ENCODE peak calls at places on chromosomes 2 and 18, in four cellular contexts. One of them, this sample, is unnamed.

GRCh38 chr2:175111200-175111657 is 56.8 kb downstream of the ATF2 start:
- DNase-seq in stomach: no peak
- DNase-seq in H9: no peak
- DNase-seq in CD8-positive, alpha-beta T cell: no peak
- DNase-seq in this sample: no peak

GRCh38 chr2:150621800-150622199 is 134.3 kb upstream of the RND3 start:
- DNase-seq in stomach: no peak
- DNase-seq in H9: no peak
- DNase-seq in CD8-positive, alpha-beta T cell: no peak
- DNase-seq in this sample: no peak

GRCh38 chr2:217617496-217618085 is 385.2 kb downstream of the TNS1 start:
- DNase-seq in stomach: no peak
- DNase-seq in H9: no peak
- DNase-seq in CD8-positive, alpha-beta T cell: no peak
- DNase-seq in this sample: no peak

GRCh38 chr2:203533696-203534471 is 1.2 kb downstream of the RAPH1 start:
- DNase-seq in stomach: no peak
- DNase-seq in H9: no peak
- DNase-seq in CD8-positive, alpha-beta T cell: peak
- DNase-seq in this sample: no peak

GRCh38 chr2:23132000-23132399 is 253.0 kb upstream of the KLHL29 start:
- DNase-seq in stomach: no peak
- DNase-seq in H9: no peak
- DNase-seq in CD8-positive, alpha-beta T cell: no peak
- DNase-seq in this sample: no peak

GRCh38 chr2:226837334-226837733 is 1.5 kb downstream of the RHBDD1 start:
- DNase-seq in stomach: no peak
- DNase-seq in H9: no peak
- DNase-seq in CD8-positive, alpha-beta T cell: no peak
- DNase-seq in this sample: no peak

GRCh38 chr2:223759569-223760430 is 77.6 kb downstream of the AP1S3 start:
- DNase-seq in stomach: no peak
- DNase-seq in H9: no peak
- DNase-seq in CD8-positive, alpha-beta T cell: no peak
- DNase-seq in this sample: no peak

GRCh38 chr2:86393521-86394490 is 47.4 kb upstream of the KDM3A start:
- DNase-seq in stomach: peak
- DNase-seq in H9: no peak
- DNase-seq in CD8-positive, alpha-beta T cell: no peak
- DNase-seq in this sample: no peak

GRCh38 chr2:179802483-179802882 is 58.9 kb downstream of the ZNF385B start:
- DNase-seq in stomach: no peak
- DNase-seq in H9: no peak
- DNase-seq in CD8-positive, alpha-beta T cell: no peak
- DNase-seq in this sample: no peak

DNA sequence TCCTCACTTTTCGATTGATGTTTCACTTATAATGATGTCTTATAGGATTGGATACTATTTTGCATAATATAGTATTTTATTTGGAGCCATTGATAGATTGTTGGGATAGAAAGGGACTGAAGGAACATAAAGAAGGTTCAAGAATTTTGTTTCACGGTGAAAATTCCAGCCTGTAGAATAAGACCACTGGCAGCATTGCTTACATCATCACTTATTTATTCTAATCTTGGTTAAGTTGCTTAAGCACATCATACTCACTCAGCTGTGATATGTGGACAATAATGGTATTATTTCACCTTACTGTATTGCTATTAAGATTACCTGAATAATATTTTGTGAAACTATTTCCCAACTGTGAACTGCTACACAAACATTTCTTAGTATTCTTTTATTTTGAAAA is 118.3 kb downstream of the FIGN start:
- DNase-seq in stomach: no peak
- DNase-seq in H9: no peak
- DNase-seq in CD8-positive, alpha-beta T cell: no peak
- DNase-seq in this sample: no peak
- H3K27ac ChIP-seq in stomach: no peak
- H3K27ac ChIP-seq in H9: no peak
- H3K27ac ChIP-seq in CD8-positive, alpha-beta T cell: no peak
- H3K27ac ChIP-seq in this sample: no peak

GRCh38 chr2:11395971-11396689 is 51.7 kb upstream of the ROCK2 start:
- DNase-seq in stomach: no peak
- DNase-seq in H9: no peak
- DNase-seq in CD8-positive, alpha-beta T cell: no peak
- DNase-seq in this sample: no peak
- H3K27ac ChIP-seq in stomach: peak
- H3K27ac ChIP-seq in H9: no peak
- H3K27ac ChIP-seq in CD8-positive, alpha-beta T cell: no peak
- H3K27ac ChIP-seq in this sample: no peak

DNA sequence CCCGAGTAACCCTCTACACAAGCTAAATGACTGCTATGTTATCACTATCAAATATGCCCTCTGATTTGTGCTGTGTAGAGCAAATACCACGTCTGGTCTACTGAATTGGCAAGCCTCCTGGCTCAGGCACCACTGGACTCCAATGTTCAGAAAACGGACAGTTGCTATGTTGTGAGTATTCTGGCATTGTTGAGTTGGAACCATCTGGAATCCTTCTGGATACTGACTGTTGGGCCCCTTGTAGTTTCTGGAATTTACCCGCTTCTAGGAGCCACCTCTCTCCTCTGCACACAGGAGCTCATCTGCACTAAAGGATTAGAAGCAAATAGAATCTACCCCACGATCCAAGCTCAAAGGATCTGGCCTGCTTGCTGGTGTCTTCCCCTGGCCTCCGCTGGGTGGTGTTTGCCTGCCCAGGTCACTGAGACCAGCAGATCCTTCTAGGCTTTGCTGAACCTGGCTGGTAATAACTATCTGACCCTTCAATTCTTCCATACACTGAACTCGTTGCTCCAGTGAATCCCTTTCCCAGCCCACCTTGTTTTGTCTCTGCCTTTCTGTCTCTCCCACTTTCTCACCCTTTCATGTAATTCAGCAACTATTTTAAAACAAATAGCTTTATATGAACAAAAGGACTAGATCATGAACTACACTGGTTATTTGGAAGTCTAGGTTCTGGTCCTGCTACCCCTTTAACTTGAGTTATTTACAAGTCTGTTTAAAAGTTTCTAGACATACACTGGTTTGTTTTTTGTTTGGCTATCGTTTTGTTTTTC is 2.1 kb upstream of the HAAO start:
- DNase-seq in stomach: no peak
- DNase-seq in H9: peak
- DNase-seq in CD8-positive, alpha-beta T cell: no peak
- DNase-seq in this sample: no peak
- H3K27ac ChIP-seq in stomach: peak
- H3K27ac ChIP-seq in H9: no peak
- H3K27ac ChIP-seq in CD8-positive, alpha-beta T cell: no peak
- H3K27ac ChIP-seq in this sample: no peak

DNA sequence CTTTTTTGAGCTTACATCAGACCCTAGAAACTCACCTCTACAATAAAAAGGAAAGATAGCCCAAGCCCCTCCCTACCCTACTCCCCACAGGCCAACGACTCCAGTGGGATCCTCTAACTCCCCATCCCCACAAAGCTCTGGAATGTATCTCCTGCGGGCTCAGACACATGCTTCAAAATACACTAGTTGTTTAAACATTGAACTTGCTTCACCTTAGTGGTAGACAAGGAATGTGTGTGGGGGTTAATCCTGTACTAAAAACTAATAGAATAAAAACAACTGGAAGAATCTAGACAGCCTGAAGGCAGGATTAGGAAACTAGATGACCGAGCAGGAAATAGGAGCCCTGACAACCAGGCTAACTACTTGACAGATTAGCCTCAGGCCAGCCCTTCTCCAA is 211.5 kb downstream of the SUCLG1 start:
- DNase-seq in stomach: no peak
- DNase-seq in H9: no peak
- DNase-seq in CD8-positive, alpha-beta T cell: no peak
- DNase-seq in this sample: no peak
- H3K27ac ChIP-seq in stomach: no peak
- H3K27ac ChIP-seq in H9: no peak
- H3K27ac ChIP-seq in CD8-positive, alpha-beta T cell: no peak
- H3K27ac ChIP-seq in this sample: no peak

DNA sequence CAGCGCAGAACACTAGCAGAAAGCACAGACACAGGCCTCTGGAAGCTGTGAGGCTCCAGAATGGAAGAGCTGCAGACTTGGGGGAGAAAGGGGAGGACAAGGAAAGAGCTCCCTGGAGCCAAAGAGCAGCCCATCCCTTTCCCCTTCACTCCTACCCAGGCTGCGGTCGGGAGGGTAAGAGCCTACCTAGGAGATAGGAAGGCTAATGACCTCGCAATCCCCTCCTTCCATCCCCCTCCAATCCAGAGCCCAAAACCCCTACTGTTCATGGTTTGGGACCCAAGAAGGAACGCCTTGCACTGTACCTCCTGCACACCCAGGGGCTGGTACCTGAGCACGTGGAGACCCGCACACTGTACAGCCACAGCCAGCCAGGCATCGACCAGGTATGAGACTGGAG is 39.8 kb downstream of the LMAN2L start:
- DNase-seq in stomach: no peak
- DNase-seq in H9: no peak
- DNase-seq in CD8-positive, alpha-beta T cell: no peak
- DNase-seq in this sample: no peak
- H3K27ac ChIP-seq in stomach: no peak
- H3K27ac ChIP-seq in H9: no peak
- H3K27ac ChIP-seq in CD8-positive, alpha-beta T cell: no peak
- H3K27ac ChIP-seq in this sample: no peak

DNA sequence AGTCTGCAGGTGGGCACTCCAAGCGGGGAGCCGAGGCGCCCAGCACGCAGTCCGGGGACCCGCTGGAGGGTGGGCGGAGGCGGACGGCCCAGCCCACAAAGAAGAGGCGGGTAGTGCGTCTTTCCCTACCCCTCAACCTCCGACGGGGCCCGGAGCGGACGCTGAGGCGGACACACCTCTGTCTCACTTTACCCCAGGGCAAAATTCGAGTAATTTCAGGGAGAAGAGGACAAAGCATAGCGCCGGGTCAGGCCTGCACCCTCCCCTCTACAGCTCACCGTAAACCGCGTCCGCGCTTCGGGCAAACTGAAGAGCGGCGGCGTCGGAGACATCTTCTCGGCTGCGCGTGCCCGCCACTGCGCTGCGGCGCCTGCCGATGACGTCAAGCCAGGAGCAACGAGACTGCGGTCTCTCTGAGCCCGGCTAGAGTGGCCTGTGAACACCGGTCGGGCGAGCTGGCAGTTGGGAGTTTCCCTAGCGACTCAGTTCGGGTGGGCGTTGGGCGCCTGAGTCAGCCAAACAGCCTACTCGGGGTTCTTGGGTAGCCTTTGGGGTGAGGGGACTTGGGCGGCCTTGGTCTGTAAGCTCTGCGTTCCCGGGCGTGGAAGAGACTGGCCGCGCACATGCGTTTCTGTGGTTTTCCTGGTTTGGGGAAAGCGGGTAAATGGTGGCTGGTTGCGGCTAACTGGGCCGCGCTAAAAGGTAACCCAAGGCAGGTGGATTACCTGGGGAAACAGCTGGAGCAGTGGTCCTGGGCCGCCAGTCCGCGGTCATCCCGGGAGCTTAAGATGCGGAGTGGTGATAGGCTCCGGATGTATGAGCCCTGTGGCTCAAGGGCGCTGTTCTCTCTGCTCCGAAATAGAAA is at the start of gene THOC1:
- DNase-seq in stomach: peak
- DNase-seq in H9: peak
- DNase-seq in CD8-positive, alpha-beta T cell: peak
- DNase-seq in this sample: peak
- H3K27ac ChIP-seq in stomach: peak
- H3K27ac ChIP-seq in H9: no peak
- H3K27ac ChIP-seq in CD8-positive, alpha-beta T cell: peak
- H3K27ac ChIP-seq in this sample: peak

GRCh38 chr2:236955675-236956618 is 129.7 kb upstream of the COPS8 start:
- DNase-seq in stomach: peak
- DNase-seq in H9: no peak
- DNase-seq in CD8-positive, alpha-beta T cell: no peak
- DNase-seq in this sample: no peak
- H3K27ac ChIP-seq in stomach: no peak
- H3K27ac ChIP-seq in H9: no peak
- H3K27ac ChIP-seq in CD8-positive, alpha-beta T cell: no peak
- H3K27ac ChIP-seq in this sample: no peak

GRCh38 chr2:42172020-42172419 is 2.9 kb downstream of the EML4 start:
- DNase-seq in stomach: no peak
- DNase-seq in H9: no peak
- DNase-seq in CD8-positive, alpha-beta T cell: no peak
- DNase-seq in this sample: no peak

GRCh38 chr2:42169869-42170465 is 814 bp downstream of the EML4 start:
- DNase-seq in stomach: no peak
- DNase-seq in H9: no peak
- DNase-seq in CD8-positive, alpha-beta T cell: no peak
- DNase-seq in this sample: no peak

GRCh38 chr2:42169100-42169868 is at the start of gene EML4:
- DNase-seq in stomach: peak
- DNase-seq in H9: peak
- DNase-seq in CD8-positive, alpha-beta T cell: peak
- DNase-seq in this sample: peak

GRCh38 chr2:42171396-42171971 is 2.3 kb downstream of the EML4 start:
- DNase-seq in stomach: no peak
- DNase-seq in H9: no peak
- DNase-seq in CD8-positive, alpha-beta T cell: no peak
- DNase-seq in this sample: no peak

GRCh38 chr2:42170619-42171395 is 1.7 kb downstream of the EML4 start:
- DNase-seq in stomach: no peak
- DNase-seq in H9: no peak
- DNase-seq in CD8-positive, alpha-beta T cell: no peak
- DNase-seq in this sample: no peak
- H3K27ac ChIP-seq in stomach: peak
- H3K27ac ChIP-seq in H9: no peak
- H3K27ac ChIP-seq in CD8-positive, alpha-beta T cell: peak
- H3K27ac ChIP-seq in this sample: no peak

DNA sequence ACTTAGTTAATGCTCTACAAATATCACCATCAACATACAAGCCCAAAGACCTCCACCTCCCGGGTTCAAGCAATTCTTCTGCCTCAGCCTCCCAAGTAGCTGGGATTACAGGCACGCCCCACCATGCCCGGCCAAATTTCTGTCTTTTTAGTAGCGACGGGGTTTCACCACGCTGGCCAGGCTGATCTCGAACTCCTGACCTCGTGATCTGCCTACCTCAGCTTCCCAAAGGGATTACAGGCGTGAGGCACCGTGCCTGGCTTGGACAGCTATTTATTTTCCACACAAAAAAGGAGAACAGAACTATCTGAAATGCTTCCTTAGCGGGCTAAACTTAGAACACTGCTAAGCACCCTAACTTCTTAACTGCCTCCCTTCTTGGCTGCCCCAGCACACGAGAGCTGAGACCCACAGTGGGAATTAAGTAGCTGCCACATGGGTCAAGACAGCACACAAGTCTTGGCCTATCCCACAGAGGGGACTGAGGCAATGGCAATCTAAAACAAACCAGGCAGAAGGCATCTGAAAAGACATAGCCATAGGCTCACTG is 24.8 kb downstream of the CYTIP start:
- DNase-seq in stomach: no peak
- DNase-seq in H9: no peak
- DNase-seq in CD8-positive, alpha-beta T cell: no peak
- DNase-seq in this sample: no peak
- H3K27ac ChIP-seq in stomach: peak
- H3K27ac ChIP-seq in H9: no peak
- H3K27ac ChIP-seq in CD8-positive, alpha-beta T cell: peak
- H3K27ac ChIP-seq in this sample: no peak

This sample was measured in substantia nigra.